ENCODE peak calls at places on chromosomes 3 and 15, in seven cellular contexts. K, F, O, S, R, U and Q are unnamed samples.

GRCh38 chr15:29107971-29108645 is 161.5 kb downstream of the NSMCE3 start:
- DNase-seq in K (no peak), F (no peak), O (no peak), S (no peak), R (no peak), U (no peak), Q (no peak)

GRCh38 chr3:129606522-129607390 is at the start of gene PLXND1:
- DNase-seq in K (no peak), F (peak), O (peak), S (peak), R (peak), U (peak), Q (no peak)

GRCh38 chr3:87082806-87083440 is 92.0 kb upstream of the VGLL3 start:
- DNase-seq in K (peak), F (peak), O (peak), S (peak), R (peak), U (peak), Q (peak)

GRCh38 chr15:51793521-51793920 is 35.9 kb upstream of the TMOD3 start:
- DNase-seq in K (no peak), F (no peak), O (no peak), S (no peak), R (no peak), U (no peak), Q (no peak)

GRCh38 chr3:128846501-128846900 is 32.9 kb upstream of the ACAD9 start:
- DNase-seq in K (no peak), F (no peak), O (no peak), S (no peak), R (no peak), U (no peak), Q (no peak)

GRCh38 chr3:141285570-141285969 is 53.9 kb downstream of the PXYLP1 start:
- DNase-seq in K (no peak), F (no peak), O (no peak), S (no peak), R (no peak), U (no peak), Q (no peak)

GRCh38 chr3:196400331-196400730 is 31.9 kb downstream of the UBXN7 start:
- DNase-seq in K (no peak), F (no peak), O (no peak), S (no peak), R (no peak), U (no peak), Q (no peak)

GRCh38 chr15:88918738-88919137 is 5.6 kb upstream of the MFGE8 start:
- DNase-seq in K (no peak), F (peak), O (peak), S (no peak), R (peak), U (no peak), Q (no peak)

GRCh38 chr15:88586401-88587162 is 34.6 kb upstream of the AEN start:
- DNase-seq in K (no peak), F (peak), O (no peak), S (no peak), R (no peak), U (no peak), Q (no peak)

GRCh38 chr15:57319226-57319918 is 56.9 kb upstream of the CGNL1 start:
- DNase-seq in K (no peak), F (no peak), O (no peak), S (no peak), R (no peak), U (no peak), Q (no peak)

GRCh38 chr3:72811551-72811950 is 36.7 kb downstream of the SHQ1 start:
- DNase-seq in K (no peak), F (no peak), O (no peak), S (peak), R (no peak), U (no peak), Q (no peak)

GRCh38 chr15:38378162-38378560 is 75.8 kb upstream of the FAM98B start:
- DNase-seq in K (no peak), F (peak), O (no peak), S (no peak), R (peak), U (no peak), Q (no peak)

GRCh38 chr15:43103939-43104338 is 1.9 kb downstream of the UBR1 start:
- DNase-seq in K (no peak), F (no peak), O (no peak), S (no peak), R (no peak), U (no peak), Q (no peak)

GRCh38 chr15:71011503-71012155 is 103.6 kb upstream of the THSD4 start:
- DNase-seq in K (peak), F (peak), O (no peak), S (peak), R (peak), U (no peak), Q (peak)

GRCh38 chr3:153348457-153349137 is 186.6 kb downstream of the RAP2B start:
- DNase-seq in K (no peak), F (peak), O (peak), S (peak), R (no peak), U (peak), Q (no peak)

GRCh38 chr3:100068758-100069345 is 45.4 kb downstream of the FILIP1L start:
- DNase-seq in K (peak), F (peak), O (peak), S (peak), R (peak), U (peak), Q (peak)

GRCh38 chr15:101058735-101059134 is 139.6 kb downstream of the LRRK1 start:
- DNase-seq in K (no peak), F (no peak), O (peak), S (no peak), R (peak), U (peak), Q (no peak)

GRCh38 chr3:186361612-186362408 is at the start of gene DGKG:
- DNase-seq in K (no peak), F (no peak), O (peak), S (no peak), R (no peak), U (peak), Q (peak)

GRCh38 chr3:195700319-195700718 is 20.5 kb upstream of the MUC20 start:
- DNase-seq in K (no peak), F (no peak), O (no peak), S (no peak), R (no peak), U (no peak), Q (no peak)

GRCh38 chr15:77507151-77507847 is 86.6 kb downstream of the HMG20A start:
- DNase-seq in K (no peak), F (no peak), O (no peak), S (no peak), R (no peak), U (no peak), Q (no peak)

GRCh38 chr3:169980055-169980454 is 13.4 kb downstream of the SEC62 start:
- DNase-seq in K (no peak), F (peak), O (no peak), S (no peak), R (peak), U (no peak), Q (no peak)

GRCh38 chr3:45878124-45878523 is 8.2 kb upstream of the CCR9 start:
- DNase-seq in K (no peak), F (no peak), O (no peak), S (no peak), R (no peak), U (no peak), Q (no peak)

DNA sequence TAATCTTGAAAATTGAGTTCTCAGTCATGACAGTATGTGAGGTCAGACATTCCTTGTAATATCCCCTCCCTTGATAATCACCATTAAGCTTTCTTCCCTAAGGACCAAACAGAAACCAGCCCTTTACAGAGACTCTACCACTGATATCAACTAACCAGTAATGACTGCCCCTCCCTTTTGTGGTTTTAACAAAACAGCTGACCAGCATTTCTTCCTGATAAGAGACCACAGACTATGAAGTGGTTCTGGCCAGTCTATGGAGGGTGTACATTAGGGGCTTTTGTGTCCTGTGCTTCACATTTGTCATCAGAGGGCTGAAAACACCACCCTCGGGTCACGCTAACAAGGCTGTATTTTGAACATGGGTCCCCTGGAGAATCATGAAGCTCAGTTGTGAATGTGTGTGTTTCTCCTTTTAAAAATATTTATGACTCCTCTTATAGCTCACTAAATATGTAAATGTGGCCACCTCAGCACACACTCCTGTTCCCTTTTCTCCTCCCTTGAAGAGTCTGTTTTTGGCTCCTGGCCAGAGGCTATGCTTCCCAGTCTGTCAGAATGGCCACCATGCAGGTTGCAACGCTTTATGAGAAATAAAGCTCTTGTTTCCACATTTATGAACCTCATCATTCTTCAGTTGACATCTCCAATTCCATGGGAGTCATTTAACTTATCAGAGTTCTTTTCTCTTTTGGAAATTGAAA is 239.3 kb downstream of the CPNE4 start:
- DNase-seq in K (no peak), F (no peak), O (no peak), S (peak), R (peak), U (no peak), Q (no peak)
- H3K4me2 ChIP-seq in K (no peak), F (no peak), O (peak), S (no peak), R (no peak), U (no peak), Q (no peak)

DNA sequence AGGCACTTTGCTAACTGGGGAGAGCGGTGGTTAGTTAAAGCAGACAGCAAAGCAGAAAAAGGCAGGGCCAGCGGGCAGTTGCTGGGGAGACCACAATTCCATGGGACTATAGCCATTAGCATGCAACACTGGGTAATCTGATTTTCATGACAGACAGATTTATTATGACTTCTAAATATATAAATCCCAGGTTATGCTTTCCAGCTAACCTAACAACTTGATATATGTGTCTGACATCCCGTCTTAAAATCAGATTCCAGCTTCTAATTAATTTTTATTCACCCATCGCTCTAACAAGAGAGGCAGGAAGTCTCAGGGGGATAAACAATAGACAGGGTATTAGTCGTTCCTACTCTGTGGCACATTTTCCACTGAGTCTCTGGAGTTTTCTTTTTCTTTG is 173.2 kb downstream of the FHIT start:
- DNase-seq in K (no peak), F (no peak), O (no peak), S (no peak), R (no peak), U (no peak), Q (peak)
- H2AK5ac ChIP-seq in K (no peak), F (no peak), O (no peak), S (no peak), R (no peak), U (no peak), Q (no peak)

GRCh38 chr3:11422291-11422690 is 150.1 kb downstream of the ATG7 start:
- DNase-seq in K (no peak), F (no peak), O (no peak), S (no peak), R (no peak), U (no peak), Q (no peak)
- H3K4me2 ChIP-seq in K (no peak), F (no peak), O (no peak), S (no peak), R (no peak), U (no peak), Q (no peak)

GRCh38 chr3:49132073-49132436 is 795 bp downstream of the LAMB2 start:
- DNase-seq in K (no peak), F (no peak), O (no peak), S (no peak), R (no peak), U (no peak), Q (no peak)
- H2AK5ac ChIP-seq in K (peak), F (peak), O (peak), S (no peak), R (peak), U (no peak), Q (peak)

DNA sequence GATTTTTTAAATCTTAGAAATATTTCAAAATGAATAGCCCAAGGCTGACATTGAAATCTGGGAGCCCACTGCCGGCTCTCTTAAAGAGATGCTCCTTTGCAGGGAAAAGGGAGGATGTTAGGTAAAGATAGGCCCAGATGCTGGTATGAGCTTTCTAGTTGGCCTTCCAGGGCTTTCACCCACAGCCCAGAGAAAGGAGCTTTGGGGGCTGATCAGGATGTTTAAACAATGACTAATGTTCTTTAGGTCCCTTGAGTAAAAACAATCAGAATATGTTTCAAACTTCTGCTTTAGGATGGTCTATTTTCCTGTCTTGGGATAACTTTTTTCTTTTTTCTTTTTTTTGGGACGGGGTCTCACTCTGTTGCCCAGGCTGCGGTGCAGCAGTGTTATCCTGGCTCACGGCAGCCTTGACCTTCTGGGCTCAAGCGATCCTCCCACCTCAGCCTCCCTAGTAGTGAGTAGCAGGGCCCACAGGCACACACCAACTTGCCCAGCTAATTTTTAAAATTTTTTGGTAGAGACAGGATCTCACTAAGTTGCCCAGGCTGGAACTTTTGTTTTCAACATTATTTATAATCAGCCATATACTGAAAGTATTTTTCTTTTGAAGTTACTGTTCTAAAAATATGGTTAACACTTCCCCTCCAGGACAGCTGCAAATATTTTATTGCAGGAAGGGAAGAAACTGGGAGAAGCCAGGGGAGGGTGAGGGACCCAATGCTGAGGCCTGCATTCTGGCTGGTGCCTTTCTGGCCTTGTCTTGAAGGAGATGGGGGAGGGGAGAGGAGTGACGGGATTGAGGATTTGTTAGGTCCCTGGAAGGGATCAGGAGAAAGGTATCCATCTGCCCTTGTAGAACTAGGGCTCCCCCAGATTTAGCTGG is 70.1 kb downstream of the TRAK1 start:
- DNase-seq in K (peak), F (peak), O (no peak), S (no peak), R (peak), U (no peak), Q (no peak)
- H3K4me2 ChIP-seq in K (peak), F (no peak), O (peak), S (no peak), R (peak), U (peak), Q (no peak)

GRCh38 chr15:31955734-31956133 is 74.6 kb upstream of the CHRNA7 start:
- DNase-seq in K (no peak), F (no peak), O (no peak), S (no peak), R (no peak), U (no peak), Q (no peak)
- H2AK5ac ChIP-seq in K (no peak), F (no peak), O (no peak), S (no peak), R (no peak), U (no peak), Q (no peak)

GRCh38 chr3:187939891-187940290 is 194.6 kb upstream of the BCL6 start:
- DNase-seq in K (no peak), F (no peak), O (no peak), S (no peak), R (no peak), U (no peak), Q (no peak)
- H3K4me2 ChIP-seq in K (no peak), F (no peak), O (no peak), S (no peak), R (no peak), U (no peak), Q (no peak)

DNA sequence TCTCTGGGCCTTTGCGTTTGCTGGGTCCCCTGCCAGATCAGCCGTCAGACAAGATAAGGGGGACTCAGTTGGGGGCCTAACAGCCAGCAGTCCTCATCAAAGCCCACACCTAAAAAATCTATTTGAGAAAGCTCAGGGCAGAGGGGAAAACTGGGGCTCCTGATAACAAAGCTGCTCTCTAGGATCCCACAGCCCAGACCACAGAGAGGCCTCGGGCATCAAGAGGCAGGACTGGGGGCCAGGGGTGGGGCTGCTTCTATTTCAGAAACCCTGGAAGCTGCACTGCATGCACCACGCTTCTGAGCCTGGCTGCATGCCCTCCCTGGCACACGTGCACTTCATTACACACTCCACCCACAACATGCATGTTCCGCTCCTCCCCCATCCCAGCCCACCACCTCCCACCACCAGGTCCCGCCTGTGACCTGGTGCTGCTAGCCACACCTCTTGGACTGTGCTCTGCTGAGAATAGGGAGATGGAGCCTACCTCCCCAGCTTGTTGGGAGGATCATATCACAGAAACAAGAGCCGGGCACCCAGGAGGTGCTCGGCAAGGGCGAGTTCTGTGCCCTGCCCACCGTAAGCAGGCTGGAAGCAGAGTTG is 26.6 kb downstream of the FBLN2 start:
- DNase-seq in K (no peak), F (no peak), O (no peak), S (peak), R (no peak), U (no peak), Q (no peak)
- H2AK5ac ChIP-seq in K (no peak), F (no peak), O (peak), S (no peak), R (no peak), U (no peak), Q (peak)